ENCODE peak calls at places on chromosome 14, in five cellular contexts. C is HCT116, D is HepG2, Z is GM12878, B is SK-N-SH. H is an unnamed sample.

GRCh38 chr14:91415794-91416743 is 1.6 kb downstream of the CCDC88C start:
- DNase-seq in B (no peak), C (no peak), Z (peak; percentile 88), D (no peak), H (no peak)

GRCh38 chr14:58160561-58160960 is 8.5 kb upstream of the ARMH4 start:
- DNase-seq in Z (no peak), B (no peak), C (no peak), D (no peak), H (no peak)

GRCh38 chr14:64113279-64113678 is 180.9 kb downstream of the ESR2 start:
- DNase-seq in Z (no peak), D (no peak), C (no peak), B (no peak), H (no peak)

GRCh38 chr14:53093206-53093605 is 59.9 kb downstream of the DDHD1 start:
- DNase-seq in D (no peak), Z (no peak), B (no peak), C (no peak), H (no peak)

GRCh38 chr14:81519200-81519998 is 14.3 kb downstream of the SEL1L start:
- DNase-seq in Z (peak; percentile 31), B (no peak), C (no peak), D (no peak), H (peak; percentile 42)

GRCh38 chr14:30708157-30708556 is 86.0 kb downstream of the SCFD1 start:
- DNase-seq in Z (no peak), C (no peak), D (peak; percentile 28), B (no peak), H (peak; percentile 5)

GRCh38 chr14:23382276-23382675 is 5.4 kb downstream of the CMTM5 start:
- DNase-seq in D (no peak), C (no peak), B (no peak), Z (no peak), H (no peak)

GRCh38 chr14:75519826-75520692 is 2.2 kb upstream of the BATF start:
- DNase-seq in D (no peak), B (no peak), Z (no peak), C (no peak), H (no peak)

GRCh38 chr14:42617005-42617404 is 1010.3 kb downstream of the LRFN5 start:
- DNase-seq in Z (no peak), C (no peak), B (no peak), D (no peak), H (no peak)

GRCh38 chr14:68797180-68797670 is 4.4 kb upstream of the ZFP36L1 start:
- DNase-seq in D (no peak), B (no peak), C (no peak), Z (no peak), H (no peak)

GRCh38 chr14:86510503-86510902 is 980.6 kb downstream of the FLRT2 start:
- DNase-seq in D (no peak), Z (no peak), B (no peak), C (no peak), H (no peak)

GRCh38 chr14:91418387-91419043 is 895 bp upstream of the CCDC88C start:
- DNase-seq in C (peak; percentile 42), Z (no peak), B (peak; percentile 78), D (peak; percentile 38), H (peak; percentile 51)

GRCh38 chr14:65502676-65503124 is 90.2 kb downstream of the FUT8 start:
- DNase-seq in B (no peak), C (peak; percentile 3), Z (peak; percentile 62), D (no peak), H (no peak)

GRCh38 chr14:99393059-99393655 is 87.5 kb downstream of the SETD3 start:
- DNase-seq in B (peak; percentile 64), Z (no peak), D (peak; percentile 23), C (peak; percentile 15), H (peak; percentile 66)

GRCh38 chr14:89807151-89807550 is 147.4 kb downstream of the EFCAB11 start:
- DNase-seq in B (no peak), Z (no peak), D (no peak), C (no peak), H (no peak)

GRCh38 chr14:31819281-31819680 is 257.8 kb upstream of the ARHGAP5 start:
- DNase-seq in Z (no peak), D (no peak), B (peak; percentile 36), C (no peak), H (no peak)

GRCh38 chr14:90561031-90561430 is 164.2 kb downstream of the CALM1 start:
- DNase-seq in D (no peak), B (no peak), C (no peak), Z (no peak), H (no peak)

GRCh38 chr14:60839057-60839456 is 104.5 kb downstream of the MNAT1 start:
- DNase-seq in C (no peak), D (no peak), B (no peak), Z (no peak), H (no peak)

GRCh38 chr14:68628605-68629310 is 164.1 kb downstream of the ZFP36L1 start:
- DNase-seq in C (no peak), D (peak; percentile 19), Z (no peak), B (no peak), H (peak; percentile 96)

GRCh38 chr14:76918751-76919421 is 92.7 kb downstream of the LRRC74A start:
- DNase-seq in Z (no peak), B (peak; percentile 74), D (peak; percentile 24), C (peak; percentile 73), H (peak; percentile 94)

GRCh38 chr14:24665440-24665991 is 31.5 kb upstream of the GZMB start:
- DNase-seq in D (no peak), C (no peak), B (no peak), Z (peak; percentile 77), H (no peak)

GRCh38 chr14:54312166-54312801 is 84.5 kb upstream of the CDKN3 start:
- DNase-seq in C (peak; percentile 62), D (no peak), B (no peak), Z (no peak), H (peak; percentile 99)

GRCh38 chr14:23054000-23054811 is 3.1 kb downstream of the CDH24 start:
- DNase-seq in Z (no peak), B (peak; percentile 65), C (no peak), D (no peak), H (no peak)

GRCh38 chr14:95275507-95275906 is 44.2 kb downstream of the CLMN start:
- DNase-seq in B (no peak), C (no peak), D (no peak), Z (no peak), H (no peak)

GRCh38 chr14:100656996-100657395 is 69.7 kb upstream of the DLK1 start:
- DNase-seq in C (no peak), B (no peak), D (no peak), Z (no peak), H (no peak)

GRCh38 chr14:100659345-100660001 is 67.2 kb upstream of the DLK1 start:
- DNase-seq in C (no peak), B (no peak), Z (no peak), D (no peak), H (no peak)

GRCh38 chr14:100657780-100658513 is 68.7 kb upstream of the DLK1 start:
- DNase-seq in Z (no peak), C (no peak), B (no peak), D (no peak), H (no peak)

GRCh38 chr14:100660498-100661339 is 66.0 kb upstream of the DLK1 start:
- DNase-seq in B (no peak), C (peak; percentile 47), D (peak; percentile 76), Z (no peak), H (no peak)

GRCh38 chr14:100658514-100658886 is 68.2 kb upstream of the DLK1 start:
- DNase-seq in D (peak; percentile 54), Z (no peak), B (no peak), C (no peak), H (no peak)
- TF ChIP-seq JUND in D (no peak), Z (no peak), B (no peak), C (no peak), H (no peak)

GRCh38 chr14:49418789-49419188 is 167.4 kb downstream of the RPS29 start:
- DNase-seq in B (no peak), Z (no peak), C (no peak), D (no peak), H (no peak)
- TF ChIP-seq JUND in B (no peak), Z (no peak), C (no peak), D (no peak), H (no peak)

GRCh38 chr14:104319489-104320241 is 181.3 kb downstream of the KIF26A start:
- DNase-seq in C (no peak), D (no peak), Z (no peak), B (no peak), H (no peak)
- TF ChIP-seq JUND in C (no peak), D (no peak), Z (no peak), B (no peak), H (no peak)

GRCh38 chr14:93332032-93332852 is 594 bp downstream of the BTBD7 start:
- DNase-seq in Z (no peak), D (peak; percentile 40), B (peak; percentile 85), C (no peak), H (peak; percentile 66)

GRCh38 chr14:93329965-93330608 is 2.7 kb downstream of the BTBD7 start:
- DNase-seq in C (no peak), D (peak; percentile 69), Z (no peak), B (no peak), H (no peak)

GRCh38 chr14:93330609-93331000 is 2.2 kb downstream of the BTBD7 start:
- DNase-seq in Z (no peak), D (no peak), C (no peak), B (no peak), H (no peak)

GRCh38 chr14:93332853-93333630 is at the start of gene BTBD7:
- DNase-seq in D (peak; percentile 90), C (peak; percentile 90), B (peak; percentile 99), Z (peak; percentile 63), H (peak; percentile 98)

DNA sequence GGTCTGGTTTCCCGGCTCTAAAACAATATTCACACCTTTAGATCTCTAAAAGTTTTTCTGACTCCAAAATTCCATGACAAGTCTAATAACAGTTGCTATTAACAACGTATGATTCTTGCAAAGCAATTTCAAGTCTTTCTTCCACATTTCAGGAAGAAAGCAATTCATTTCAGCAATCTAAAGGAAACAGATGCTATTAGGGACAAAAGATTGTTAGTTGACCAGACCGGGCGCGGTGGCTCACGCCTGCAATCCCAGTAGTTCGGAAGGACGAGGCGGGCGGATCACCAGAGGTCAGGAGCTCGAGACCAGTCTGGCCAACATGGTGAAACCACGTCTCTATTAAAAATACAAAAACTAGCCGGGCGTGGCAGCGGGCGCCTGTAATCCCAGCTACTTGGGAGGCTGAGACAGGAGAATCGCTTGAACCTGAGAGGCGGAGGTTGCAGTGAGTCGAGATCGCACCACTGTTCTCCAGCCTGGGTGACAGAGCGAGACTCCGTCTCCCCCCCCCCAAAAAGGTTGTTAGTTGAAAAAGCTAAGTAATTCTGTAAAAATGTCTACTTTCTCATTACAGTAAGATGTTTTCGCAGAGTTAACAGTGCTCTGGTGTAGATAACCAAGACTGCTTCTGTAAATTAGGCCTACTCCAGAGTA is 1.3 kb downstream of the BTBD7 start:
- DNase-seq in Z (no peak), D (no peak), B (no peak), C (no peak), H (no peak)
- TF ChIP-seq JUND in Z (no peak), D (no peak), B (no peak), C (no peak), H (no peak)